ENCODE peak calls at places on chromosomes 6 and 20, in eight cellular contexts. I is mucosa of descending colon; Q is neuronal stem cell; L is esophagus squamous epithelium; E is astrocyte of the cerebellum; T is right lobe of liver; H is naive thymus-derived CD4-positive, alpha-beta T cell; S is LNCaP clone FGC. R is an unnamed sample.

GRCh38 chr20:62831854-62832211 is 15.0 kb downstream of the COL9A3 start:
- DNase-seq in I (no peak), Q (no peak), L (no peak), E (no peak), T (no peak), H (no peak), S (no peak), R (no peak)

GRCh38 chr6:36970892-36971842 is 14.8 kb downstream of the MTCH1 start:
- DNase-seq in I (no peak), Q (no peak), L (no peak), E (no peak), T (no peak), H (no peak), S (no peak), R (no peak)

GRCh38 chr6:136959471-136959891 is 37.4 kb downstream of the SLC35D3 start:
- DNase-seq in I (peak), Q (no peak), L (no peak), E (no peak), T (no peak), H (no peak), S (no peak), R (no peak)

GRCh38 chr6:111604259-111605099 is 1.2 kb downstream of the TRAF3IP2 start:
- DNase-seq in I (peak), Q (no peak), L (no peak), E (no peak), T (no peak), H (no peak), S (no peak), R (no peak)

GRCh38 chr6:82842721-82843120 is 222.9 kb downstream of the UBE3D start:
- DNase-seq in I (no peak), Q (no peak), L (no peak), E (peak), T (no peak), H (no peak), S (no peak), R (no peak)

GRCh38 chr6:138782243-138782642 is 8.7 kb downstream of the CCDC28A start:
- DNase-seq in I (no peak), Q (no peak), L (no peak), E (no peak), T (no peak), H (no peak), S (no peak), R (no peak)

GRCh38 chr6:39239527-39240154 is 10.4 kb upstream of the KCNK5 start:
- DNase-seq in I (no peak), Q (no peak), L (no peak), E (no peak), T (no peak), H (no peak), S (no peak), R (no peak)

GRCh38 chr6:157187182-157188093 is 135.9 kb downstream of the TMEM242 start:
- DNase-seq in I (no peak), Q (no peak), L (no peak), E (no peak), T (no peak), H (no peak), S (peak), R (no peak)

GRCh38 chr6:151763938-151764680 is 43.4 kb upstream of the ESR1 start:
- DNase-seq in I (peak), Q (peak), L (no peak), E (peak), T (peak), H (peak), S (peak), R (peak)

GRCh38 chr6:146990284-146990683 is 213.9 kb upstream of the STXBP5 start:
- DNase-seq in I (no peak), Q (no peak), L (no peak), E (peak), T (no peak), H (no peak), S (no peak), R (no peak)

GRCh38 chr6:40695750-40696415 is 108.7 kb upstream of the LRFN2 start:
- DNase-seq in I (no peak), Q (no peak), L (no peak), E (no peak), T (no peak), H (no peak), S (no peak), R (no peak)

GRCh38 chr6:139519571-139520031 is 145.2 kb upstream of the CITED2 start:
- DNase-seq in I (no peak), Q (no peak), L (no peak), E (no peak), T (no peak), H (no peak), S (no peak), R (no peak)

GRCh38 chr20:59596690-59597089 is 7.7 kb upstream of the PHACTR3 start:
- DNase-seq in I (no peak), Q (no peak), L (no peak), E (no peak), T (peak), H (no peak), S (no peak), R (no peak)

GRCh38 chr20:14536738-14537137 is 199.3 kb upstream of the FLRT3 start:
- DNase-seq in I (no peak), Q (no peak), L (no peak), E (no peak), T (no peak), H (no peak), S (no peak), R (no peak)

GRCh38 chr20:61332016-61332975 is 80.2 kb downstream of the CDH4 start:
- DNase-seq in I (no peak), Q (no peak), L (no peak), E (no peak), T (no peak), H (no peak), S (no peak), R (no peak)

GRCh38 chr6:139776051-139776450 is 401.6 kb upstream of the CITED2 start:
- DNase-seq in I (peak), Q (peak), L (no peak), E (peak), T (no peak), H (no peak), S (no peak), R (no peak)

GRCh38 chr20:54017846-54018245 is 52.5 kb downstream of the BCAS1 start:
- DNase-seq in I (no peak), Q (no peak), L (no peak), E (no peak), T (no peak), H (no peak), S (no peak), R (no peak)

GRCh38 chr6:45676376-45676775 is 298.6 kb upstream of the SUPT3H start:
- DNase-seq in I (no peak), Q (no peak), L (no peak), E (no peak), T (no peak), H (no peak), S (no peak), R (no peak)

GRCh38 chr6:79868098-79868722 is 79.1 kb downstream of the ELOVL4 start:
- DNase-seq in I (peak), Q (peak), L (no peak), E (peak), T (no peak), H (peak), S (peak), R (no peak)

GRCh38 chr6:79872303-79872702 is 75.0 kb downstream of the ELOVL4 start:
- DNase-seq in I (no peak), Q (no peak), L (no peak), E (no peak), T (no peak), H (no peak), S (peak), R (no peak)

GRCh38 chr6:79869184-79869583 is 78.2 kb downstream of the ELOVL4 start:
- DNase-seq in I (no peak), Q (no peak), L (no peak), E (no peak), T (peak), H (no peak), S (no peak), R (no peak)

GRCh38 chr6:79872986-79873385 is 74.4 kb downstream of the ELOVL4 start:
- DNase-seq in I (no peak), Q (no peak), L (no peak), E (no peak), T (no peak), H (no peak), S (no peak), R (no peak)

DNA sequence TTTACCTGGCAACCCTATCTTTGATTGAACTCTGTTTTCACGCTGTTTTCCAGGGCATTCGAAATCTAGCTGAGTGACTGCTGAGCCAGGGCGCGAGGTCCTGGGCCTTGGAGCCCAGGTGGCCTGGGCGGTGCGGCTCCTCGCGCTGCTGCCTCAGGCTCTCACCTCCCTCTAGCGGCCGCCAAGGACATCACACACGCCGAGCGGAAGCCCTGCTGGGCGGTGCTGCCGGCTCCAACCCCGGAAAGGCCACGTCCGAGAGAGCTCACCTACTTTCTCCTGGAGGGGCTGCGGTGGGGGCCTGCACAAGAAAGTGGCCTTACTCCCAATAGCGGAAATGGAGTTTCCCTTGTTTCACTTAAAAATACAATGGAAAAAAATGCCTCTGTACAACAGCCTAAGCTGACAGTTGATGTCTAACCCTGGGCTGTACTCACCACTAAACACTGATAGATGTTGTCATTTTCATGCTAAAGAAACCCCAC is 77.7 kb downstream of the ELOVL4 start:
- DNase-seq in I (peak), Q (peak), L (peak), E (peak), T (peak), H (peak), S (peak), R (peak)
- H3K4me3 ChIP-seq in I (no peak), Q (no peak), L (peak), E (peak), T (peak), H (no peak), S (no peak), R (peak)

GRCh38 chr20:57475388-57476072 is 49.4 kb downstream of the CTCFL start:
- DNase-seq in I (no peak), Q (no peak), L (no peak), E (no peak), T (peak), H (no peak), S (no peak), R (no peak)
- H3K4me3 ChIP-seq in I (no peak), Q (no peak), L (no peak), E (no peak), T (no peak), H (no peak), S (no peak), R (no peak)

GRCh38 chr20:49785851-49786174 is 26.8 kb upstream of the SLC9A8 start:
- DNase-seq in I (peak), Q (no peak), L (no peak), E (no peak), T (no peak), H (no peak), S (no peak), R (peak)
- H3K4me3 ChIP-seq in I (no peak), Q (no peak), L (no peak), E (no peak), T (no peak), H (no peak), S (no peak), R (no peak)

DNA sequence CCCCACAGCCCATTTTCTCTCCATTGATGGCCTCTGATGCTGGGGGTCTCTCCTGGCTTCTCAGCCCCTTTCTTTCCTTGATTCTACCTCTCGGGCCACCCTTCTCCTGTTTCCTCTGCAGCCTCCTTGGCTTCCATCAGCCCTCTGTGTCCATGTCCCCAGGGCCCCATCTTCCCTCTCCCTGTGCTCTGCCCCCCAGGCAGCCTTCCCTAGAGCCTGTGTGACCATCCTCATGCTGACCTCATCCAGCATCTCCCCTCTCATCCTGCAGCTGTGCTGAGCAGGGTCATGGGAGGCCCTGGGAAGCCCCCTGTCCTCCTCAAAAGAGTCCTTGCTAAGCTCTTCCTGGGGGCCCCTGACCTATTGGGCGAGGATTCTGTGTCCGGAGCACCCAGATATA is 73.4 kb upstream of the NNAT start:
- DNase-seq in I (no peak), Q (no peak), L (no peak), E (no peak), T (no peak), H (no peak), S (no peak), R (no peak)
- H3K4me3 ChIP-seq in I (no peak), Q (no peak), L (no peak), E (no peak), T (no peak), H (no peak), S (no peak), R (no peak)

DNA sequence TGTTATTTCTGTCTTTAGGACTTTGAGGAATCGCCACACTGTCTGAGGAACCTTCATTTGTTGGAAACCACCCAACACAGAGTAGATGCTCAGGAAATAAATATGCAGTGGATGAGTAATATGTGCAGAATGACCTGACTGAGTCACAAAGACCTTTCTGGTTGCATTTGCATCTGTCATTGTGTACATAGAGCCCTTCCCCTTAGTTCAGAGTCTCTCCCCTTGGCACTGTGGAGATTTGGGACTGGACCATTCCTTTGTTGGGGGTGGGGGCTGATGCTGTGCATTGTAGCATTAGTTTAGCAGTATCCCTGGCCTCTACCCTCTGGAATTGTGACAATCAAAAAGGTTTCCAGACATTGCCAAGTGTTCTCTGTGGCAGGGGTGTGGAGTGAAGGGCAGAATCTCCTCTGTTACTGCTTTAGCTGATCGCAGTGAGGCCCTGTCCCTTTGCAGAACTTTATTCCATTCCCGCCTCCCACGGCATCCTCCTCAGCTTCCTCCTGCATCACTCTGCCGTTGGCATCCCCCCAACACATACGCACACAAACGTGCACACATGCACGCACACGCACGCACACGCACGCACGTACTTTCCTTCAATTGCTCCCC is 64.5 kb downstream of the EYA2 start:
- DNase-seq in I (no peak), Q (no peak), L (no peak), E (peak), T (no peak), H (no peak), S (no peak), R (no peak)
- H3K4me3 ChIP-seq in I (no peak), Q (no peak), L (no peak), E (no peak), T (no peak), H (no peak), S (no peak), R (no peak)

GRCh38 chr6:2792330-2792729 is 27.1 kb downstream of the WRNIP1 start:
- DNase-seq in I (no peak), Q (no peak), L (no peak), E (peak), T (no peak), H (no peak), S (no peak), R (no peak)

GRCh38 chr6:2793491-2794151 is 28.4 kb downstream of the WRNIP1 start:
- DNase-seq in I (peak), Q (no peak), L (no peak), E (no peak), T (no peak), H (peak), S (no peak), R (peak)

GRCh38 chr6:2791124-2792050 is 26.2 kb downstream of the WRNIP1 start:
- DNase-seq in I (peak), Q (peak), L (no peak), E (peak), T (no peak), H (peak), S (peak), R (peak)

GRCh38 chr6:2794171-2794730 is 29.1 kb downstream of the WRNIP1 start:
- DNase-seq in I (no peak), Q (no peak), L (no peak), E (no peak), T (no peak), H (no peak), S (no peak), R (no peak)

GRCh38 chr6:2790588-2790987 is 25.4 kb downstream of the WRNIP1 start:
- DNase-seq in I (no peak), Q (no peak), L (no peak), E (no peak), T (no peak), H (no peak), S (no peak), R (no peak)
- H3K4me3 ChIP-seq in I (no peak), Q (no peak), L (no peak), E (no peak), T (no peak), H (no peak), S (no peak), R (no peak)

GRCh38 chr6:2755456-2755855 is 4.7 kb upstream of the MYLK4 start:
- DNase-seq in I (no peak), Q (no peak), L (no peak), E (no peak), T (no peak), H (no peak), S (no peak), R (no peak)

GRCh38 chr6:2754911-2755310 is 4.2 kb upstream of the MYLK4 start:
- DNase-seq in I (no peak), Q (no peak), L (no peak), E (no peak), T (no peak), H (no peak), S (no peak), R (no peak)

GRCh38 chr6:2756687-2757224 is 6.0 kb upstream of the MYLK4 start:
- DNase-seq in I (no peak), Q (no peak), L (no peak), E (no peak), T (no peak), H (no peak), S (no peak), R (no peak)

GRCh38 chr6:2754396-2754795 is 3.7 kb upstream of the MYLK4 start:
- DNase-seq in I (no peak), Q (no peak), L (no peak), E (no peak), T (no peak), H (no peak), S (no peak), R (no peak)

DNA sequence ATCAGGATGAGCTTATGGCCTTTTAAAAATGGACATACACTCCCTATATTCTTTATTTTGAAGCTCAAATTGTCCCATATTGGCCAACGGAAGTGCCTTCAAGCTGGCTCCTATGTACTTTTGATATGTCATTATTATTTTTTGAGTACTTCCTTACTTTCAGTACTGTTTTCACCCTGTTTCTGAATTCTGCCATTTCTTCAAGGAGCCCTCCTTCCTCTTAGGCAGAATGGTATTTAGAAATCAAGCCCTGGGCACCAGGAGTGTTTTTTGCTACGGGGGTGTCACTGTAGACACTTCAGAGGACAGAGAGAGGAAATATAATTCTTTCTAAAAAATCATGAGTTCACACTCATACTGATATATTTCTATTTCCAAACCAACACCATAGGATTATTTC is 5.5 kb upstream of the MYLK4 start:
- DNase-seq in I (no peak), Q (no peak), L (no peak), E (no peak), T (no peak), H (no peak), S (no peak), R (no peak)
- H3K4me3 ChIP-seq in I (no peak), Q (no peak), L (no peak), E (no peak), T (no peak), H (no peak), S (no peak), R (no peak)

R was measured in Peyer's patch.